ENCODE peak calls at places on chromosomes 3 and 15, in ten cellular contexts. V is fibroblast of lung; C is GM23338; S is MM.1S; Q is pancreas; L is CD8-positive, alpha-beta T cell; F is heart left ventricle; N is breast epithelium; T is HCT116; P is OCI-LY7. Z is an unnamed sample.

GRCh38 chr15:33083232-33084006 is 111.1 kb downstream of the FMN1 start:
- DNase-seq in V (no peak), C (peak), S (no peak), Q (no peak), L (no peak), F (no peak), N (no peak), T (peak), P (no peak), Z (no peak)

GRCh38 chr3:193962986-193963683 is 172.8 kb upstream of the HES1 start:
- DNase-seq in V (no peak), C (no peak), S (peak), Q (no peak), L (no peak), F (no peak), N (no peak), T (no peak), P (no peak), Z (no peak)

GRCh38 chr15:78838480-78838879 is 27.2 kb upstream of the ADAMTS7 start:
- DNase-seq in V (peak), C (no peak), S (no peak), Q (no peak), L (no peak), F (no peak), N (no peak), T (no peak), P (no peak), Z (no peak)

GRCh38 chr3:37885831-37886230 is 24.2 kb downstream of the CTDSPL start:
- DNase-seq in V (peak), C (no peak), S (no peak), Q (no peak), L (no peak), F (no peak), N (no peak), T (no peak), P (no peak), Z (no peak)

GRCh38 chr3:197487911-197488391 is 67.8 kb downstream of the BDH1 start:
- DNase-seq in V (peak), C (no peak), S (no peak), Q (peak), L (no peak), F (peak), N (peak), T (no peak), P (no peak), Z (peak)

GRCh38 chr15:63348392-63348791 is 33.3 kb downstream of the CA12 start:
- DNase-seq in V (peak), C (no peak), S (no peak), Q (peak), L (no peak), F (peak), N (peak), T (no peak), P (no peak), Z (peak)

GRCh38 chr3:153070153-153070868 is 91.7 kb upstream of the RAP2B start:
- DNase-seq in V (peak), C (no peak), S (peak), Q (no peak), L (no peak), F (no peak), N (no peak), T (no peak), P (no peak), Z (no peak)

GRCh38 chr3:10047876-10048275 is 21.6 kb downstream of the FANCD2 start:
- DNase-seq in V (no peak), C (no peak), S (no peak), Q (no peak), L (no peak), F (no peak), N (no peak), T (no peak), P (no peak), Z (no peak)

GRCh38 chr3:194592798-194593752 is 40.1 kb downstream of the TMEM44 start:
- DNase-seq in V (peak), C (no peak), S (peak), Q (no peak), L (no peak), F (no peak), N (no peak), T (peak), P (peak), Z (peak)

GRCh38 chr15:77144492-77145070 is 73.7 kb upstream of the TSPAN3 start:
- DNase-seq in V (peak), C (peak), S (no peak), Q (no peak), L (no peak), F (no peak), N (no peak), T (no peak), P (no peak), Z (no peak)

GRCh38 chr15:95280711-95281110 is 1049.3 kb downstream of the MCTP2 start:
- DNase-seq in V (no peak), C (no peak), S (no peak), Q (no peak), L (no peak), F (no peak), N (no peak), T (no peak), P (no peak), Z (no peak)

GRCh38 chr3:107208100-107208499 is 169.1 kb upstream of the CCDC54 start:
- DNase-seq in V (peak), C (no peak), S (no peak), Q (peak), L (no peak), F (peak), N (no peak), T (peak), P (no peak), Z (peak)

GRCh38 chr3:57597973-57598351 is 818 bp upstream of the ARF4 start:
- DNase-seq in V (no peak), C (no peak), S (no peak), Q (no peak), L (no peak), F (no peak), N (no peak), T (no peak), P (no peak), Z (peak)

GRCh38 chr15:55715355-55716076 is 27.4 kb downstream of the PRTG start:
- DNase-seq in V (no peak), C (peak), S (no peak), Q (no peak), L (no peak), F (no peak), N (no peak), T (no peak), P (no peak), Z (no peak)

GRCh38 chr15:77035584-77035983 is 35.3 kb downstream of the TSPAN3 start:
- DNase-seq in V (no peak), C (no peak), S (no peak), Q (peak), L (no peak), F (no peak), N (no peak), T (no peak), P (no peak), Z (no peak)

GRCh38 chr3:35529337-35529736 is 110.0 kb upstream of the ARPP21 start:
- DNase-seq in V (no peak), C (no peak), S (no peak), Q (no peak), L (no peak), F (no peak), N (no peak), T (no peak), P (no peak), Z (no peak)

GRCh38 chr3:105614288-105615030 is 247.8 kb downstream of the ALCAM start:
- DNase-seq in V (peak), C (no peak), S (no peak), Q (no peak), L (no peak), F (no peak), N (no peak), T (no peak), P (no peak), Z (no peak)

GRCh38 chr3:138389841-138390581 is 41.6 kb downstream of the MRAS start:
- DNase-seq in V (peak), C (no peak), S (no peak), Q (no peak), L (no peak), F (peak), N (no peak), T (peak), P (no peak), Z (peak)

GRCh38 chr3:195260286-195260905 is 10.6 kb downstream of the XXYLT1 start:
- DNase-seq in V (no peak), C (peak), S (peak), Q (no peak), L (no peak), F (peak), N (no peak), T (no peak), P (no peak), Z (no peak)

GRCh38 chr3:31041161-31041978 is 146.9 kb upstream of the GADL1 start:
- DNase-seq in V (peak), C (peak), S (no peak), Q (no peak), L (no peak), F (no peak), N (no peak), T (peak), P (no peak), Z (peak)

GRCh38 chr3:126050626-126051025 is 33.3 kb downstream of the SLC41A3 start:
- DNase-seq in V (no peak), C (no peak), S (no peak), Q (no peak), L (no peak), F (no peak), N (no peak), T (no peak), P (no peak), Z (no peak)
- TF ChIP-seq CTCF in V (no peak), C (no peak), S (no peak), Q (no peak), L (no peak), F (no peak), N (no peak), T (no peak), P (no peak), Z (no peak)

GRCh38 chr3:81891496-81891895 is 130.1 kb upstream of the GBE1 start:
- DNase-seq in V (no peak), C (peak), S (no peak), Q (no peak), L (no peak), F (no peak), N (no peak), T (no peak), P (no peak), Z (no peak)
- H3K27ac ChIP-seq in V (no peak), C (no peak), S (no peak), Q (no peak), L (no peak), F (no peak), N (no peak), T (no peak), P (no peak), Z (no peak)

DNA sequence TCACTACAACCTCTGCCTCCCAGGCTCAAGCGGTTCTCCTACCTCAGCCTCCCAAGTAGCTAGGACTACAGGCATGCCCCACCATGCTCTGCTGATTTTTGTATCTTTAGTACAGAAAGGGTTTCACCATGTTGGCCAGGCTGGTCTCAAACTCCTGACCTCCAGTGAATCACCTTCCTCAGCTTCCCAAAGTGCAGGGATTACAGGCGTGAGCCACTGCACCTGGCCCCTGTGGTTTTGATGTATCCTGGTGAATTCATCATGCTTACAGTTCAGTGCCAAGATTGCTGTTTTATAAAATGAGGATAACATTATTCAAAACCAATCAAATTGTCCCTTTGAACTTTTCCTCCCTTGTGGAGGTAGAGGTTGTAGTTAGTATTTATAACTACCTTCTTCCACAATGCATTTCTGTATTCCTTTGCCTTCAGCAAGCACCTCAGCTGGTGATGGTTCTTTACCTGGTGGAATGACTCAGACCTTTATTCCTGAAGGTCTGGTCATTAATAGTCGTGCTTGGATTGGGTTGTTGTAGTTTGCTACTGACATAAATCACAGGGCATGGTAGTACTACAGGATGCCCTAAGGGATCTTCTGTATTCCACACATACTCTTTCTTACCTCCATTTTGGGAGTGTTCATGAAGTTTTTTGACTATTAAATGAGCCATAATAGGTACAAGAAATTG is 76.9 kb downstream of the UBP1 start:
- DNase-seq in V (no peak), C (no peak), S (no peak), Q (no peak), L (no peak), F (no peak), N (no peak), T (no peak), P (no peak), Z (peak)
- TF ChIP-seq CTCF in V (no peak), C (no peak), S (no peak), Q (no peak), L (no peak), F (no peak), N (no peak), T (no peak), P (no peak), Z (no peak)

GRCh38 chr3:13885704-13886010 is 5.8 kb upstream of the WNT7A start:
- DNase-seq in V (no peak), C (no peak), S (no peak), Q (peak), L (no peak), F (no peak), N (no peak), T (no peak), P (no peak), Z (no peak)

GRCh38 chr3:13888576-13888975 is 8.7 kb upstream of the WNT7A start:
- DNase-seq in V (no peak), C (no peak), S (no peak), Q (no peak), L (no peak), F (no peak), N (no peak), T (no peak), P (no peak), Z (no peak)

GRCh38 chr3:13886593-13887129 is 6.8 kb upstream of the WNT7A start:
- DNase-seq in V (no peak), C (no peak), S (no peak), Q (peak), L (no peak), F (no peak), N (no peak), T (no peak), P (no peak), Z (no peak)

GRCh38 chr3:13890377-13891016 is 10.6 kb upstream of the WNT7A start:
- DNase-seq in V (no peak), C (no peak), S (no peak), Q (no peak), L (peak), F (no peak), N (no peak), T (no peak), P (peak), Z (peak)

DNA sequence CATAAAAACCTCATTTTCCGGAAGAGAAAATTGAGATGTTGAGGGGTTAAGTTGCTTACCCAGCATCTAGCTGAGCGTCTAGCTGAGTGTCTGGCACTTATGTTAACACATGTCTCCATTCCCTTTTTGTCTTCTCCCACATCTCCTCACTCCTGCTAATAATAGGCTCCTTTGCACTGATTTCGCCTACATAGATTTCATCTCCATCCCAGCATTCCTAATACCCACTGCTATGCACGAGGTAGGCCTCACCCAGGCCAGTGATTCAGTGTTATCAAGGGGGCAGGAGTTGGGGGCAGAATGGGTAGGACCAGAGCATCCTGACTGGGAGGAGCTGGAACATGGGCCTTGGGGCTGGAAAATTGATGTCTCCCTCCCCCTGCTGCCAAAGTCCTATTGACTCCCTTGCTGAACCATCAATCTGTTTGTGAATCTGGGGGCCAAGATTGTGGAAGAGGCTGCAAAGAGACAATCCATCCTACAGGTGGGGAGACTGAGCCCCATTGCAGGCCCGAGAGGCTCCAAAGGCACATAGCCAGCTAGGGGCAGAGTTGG is 8.0 kb upstream of the WNT7A start:
- DNase-seq in V (no peak), C (no peak), S (no peak), Q (no peak), L (no peak), F (no peak), N (no peak), T (no peak), P (no peak), Z (no peak)
- H3K27ac ChIP-seq in V (no peak), C (no peak), S (no peak), Q (no peak), L (no peak), F (no peak), N (no peak), T (no peak), P (no peak), Z (no peak)

DNA sequence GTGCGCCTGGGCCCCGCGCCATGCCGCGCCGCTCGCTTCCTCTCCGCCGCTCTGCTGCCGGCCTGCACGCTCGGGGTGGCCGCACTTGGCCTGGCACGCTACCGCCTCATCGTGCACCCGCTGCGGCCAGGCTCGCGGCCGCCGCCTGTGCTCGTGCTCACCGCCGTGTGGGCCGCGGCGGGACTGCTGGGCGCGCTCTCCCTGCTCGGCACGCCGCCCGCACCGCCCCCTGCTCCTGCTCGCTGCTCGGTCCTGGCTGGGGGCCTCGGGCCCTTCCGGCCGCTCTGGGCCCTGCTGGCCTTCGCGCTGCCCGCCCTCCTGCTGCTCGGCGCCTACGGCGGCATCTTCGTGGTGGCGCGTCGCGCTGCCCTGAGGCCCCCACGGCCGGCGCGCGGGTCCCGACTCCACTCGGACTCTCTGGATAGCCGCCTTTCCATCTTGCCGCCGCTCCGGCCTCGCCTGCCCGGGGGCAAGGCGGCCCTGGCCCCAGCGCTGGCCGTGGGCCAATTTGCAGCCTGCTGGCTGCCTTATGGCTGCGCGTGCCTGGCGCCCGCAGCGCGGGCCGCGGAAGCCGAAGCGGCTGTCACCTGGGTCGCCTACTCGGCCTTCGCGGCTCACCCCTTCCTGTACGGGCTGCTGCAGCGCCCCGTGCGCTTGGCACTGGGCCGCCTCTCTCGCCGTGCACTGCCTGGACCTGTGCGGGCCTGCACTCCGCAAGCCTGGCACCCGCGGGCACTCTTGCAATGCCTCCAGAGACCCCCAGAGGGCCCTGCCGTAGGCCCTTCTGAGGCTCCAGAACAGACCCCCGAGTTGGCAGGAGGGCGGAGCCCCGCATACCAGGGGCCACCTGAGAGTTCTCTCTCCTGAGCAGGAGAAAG is 951 bp downstream of the GPR62 start:
- DNase-seq in V (peak), C (peak), S (no peak), Q (peak), L (peak), F (peak), N (no peak), T (no peak), P (peak), Z (peak)
- TF ChIP-seq CTCF in V (peak), C (peak), S (peak), Q (no peak), L (peak), F (peak), N (peak), T (no peak), P (peak), Z (peak)

GRCh38 chr15:72902245-72902928 is 118.8 kb upstream of the ADPGK start:
- DNase-seq in V (peak), C (no peak), S (no peak), Q (peak), L (no peak), F (peak), N (peak), T (no peak), P (no peak), Z (no peak)
- H3K27ac ChIP-seq in V (no peak), C (no peak), S (no peak), Q (no peak), L (no peak), F (no peak), N (no peak), T (no peak), P (no peak), Z (no peak)

GRCh38 chr15:36323607-36324006 is 255.8 kb upstream of the CDIN1 start:
- DNase-seq in V (no peak), C (no peak), S (no peak), Q (no peak), L (no peak), F (no peak), N (no peak), T (no peak), P (no peak), Z (no peak)
- TF ChIP-seq CTCF in V (no peak), C (no peak), S (no peak), Q (no peak), L (no peak), F (no peak), N (no peak), T (no peak), P (no peak), Z (no peak)

GRCh38 chr3:171875923-171876412 is 32.8 kb downstream of the TMEM212 start:
- DNase-seq in V (no peak), C (no peak), S (no peak), Q (no peak), L (no peak), F (no peak), N (no peak), T (no peak), P (no peak), Z (no peak)
- H3K27ac ChIP-seq in V (peak), C (no peak), S (no peak), Q (no peak), L (no peak), F (no peak), N (no peak), T (no peak), P (no peak), Z (peak)

DNA sequence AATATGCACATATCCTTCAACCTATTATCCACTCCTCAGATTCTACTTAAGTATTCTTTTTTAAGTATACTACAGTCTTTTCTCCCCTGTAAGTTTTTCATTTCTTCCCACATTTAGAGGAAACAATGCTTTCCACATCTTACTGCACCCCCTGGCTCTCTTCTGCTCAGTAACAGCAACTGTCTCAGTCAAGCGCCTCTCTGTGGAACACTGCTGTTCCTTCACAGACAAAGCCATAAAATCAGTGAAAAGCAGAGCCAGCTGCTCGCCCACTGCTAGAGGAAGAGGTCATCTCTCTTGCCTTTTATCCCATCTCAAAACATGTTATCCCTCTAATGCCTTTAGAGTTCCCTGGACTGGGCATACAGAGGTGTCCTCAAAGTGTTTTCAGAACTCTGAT is 24.8 kb downstream of the SERP1 start:
- DNase-seq in V (no peak), C (no peak), S (no peak), Q (no peak), L (no peak), F (no peak), N (no peak), T (no peak), P (no peak), Z (no peak)
- TF ChIP-seq CTCF in V (no peak), C (peak), S (no peak), Q (no peak), L (no peak), F (no peak), N (no peak), T (peak), P (peak), Z (no peak)

DNA sequence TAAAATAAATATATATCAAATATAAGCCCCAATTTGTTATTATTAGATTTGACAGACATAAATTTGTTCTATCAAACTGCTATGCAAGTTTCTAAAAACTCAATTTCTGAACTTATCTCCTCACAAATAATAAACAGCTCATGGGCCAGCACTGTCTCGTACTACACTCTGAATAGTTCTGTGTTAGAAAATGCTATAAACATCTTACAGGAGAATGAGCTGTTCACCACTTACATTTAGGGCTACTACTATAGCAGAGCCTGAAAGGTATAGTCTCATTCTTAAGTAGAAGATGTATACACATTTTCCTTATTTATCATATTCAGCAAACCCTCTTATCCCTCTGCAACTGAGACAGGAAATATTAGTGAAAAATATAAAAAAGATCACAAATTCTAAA is 12.6 kb downstream of the SLC12A6 start:
- DNase-seq in V (no peak), C (no peak), S (no peak), Q (no peak), L (no peak), F (no peak), N (no peak), T (no peak), P (no peak), Z (no peak)
- H3K27ac ChIP-seq in V (no peak), C (no peak), S (no peak), Q (no peak), L (no peak), F (no peak), N (no peak), T (no peak), P (no peak), Z (no peak)

Z was measured in RWPE1.